ENCODE peak calls at places on chromosomes 13 and 19, in six cellular contexts. V is neural crest cell; B is stomach; M is ELR; J is T-helper 2 cell treated with Interferon-gamma antibody and Interleukin-4, amounts not matched to agents 5 μg/mL and 100 μg/mL, for 36 hours; W is foreskin fibroblast. A is an unnamed sample.

GRCh38 chr13:39037410-39037879 is 444 bp downstream of the PROSER1 start:
- DNase-seq in V (no peak), B (no peak), M (peak), J (no peak), W (no peak), A (no peak)

GRCh38 chr19:6030214-6030507 is 52.2 kb upstream of the RANBP3 start:
- DNase-seq in V (no peak), B (no peak), M (peak), J (no peak), W (peak), A (no peak)

GRCh38 chr19:28425431-28425931 is 787.5 kb downstream of the UQCRFS1 start:
- DNase-seq in V (no peak), B (no peak), M (peak), J (no peak), W (no peak), A (no peak)

GRCh38 chr19:4291200-4291732 is 10.9 kb downstream of the TMIGD2 start:
- DNase-seq in V (no peak), B (no peak), M (no peak), J (no peak), W (no peak), A (no peak)

GRCh38 chr13:108618233-108618632 is 11.2 kb upstream of the MYO16 start:
- DNase-seq in V (no peak), B (no peak), M (no peak), J (no peak), W (no peak), A (no peak)

GRCh38 chr13:41199061-41199460 is 4.7 kb upstream of the KBTBD7 start:
- DNase-seq in V (no peak), B (no peak), M (no peak), J (no peak), W (no peak), A (no peak)

GRCh38 chr13:86932935-86933334 is 738.2 kb upstream of the SLITRK5 start:
- DNase-seq in V (no peak), B (no peak), M (peak), J (no peak), W (no peak), A (no peak)

GRCh38 chr19:47095707-47096704 is 17.6 kb downstream of the ZC3H4 start:
- DNase-seq in V (no peak), B (peak), M (no peak), J (no peak), W (no peak), A (peak)

GRCh38 chr19:45125975-45126493 is 33.1 kb downstream of the PPP1R37 start:
- DNase-seq in V (peak), B (peak), M (peak), J (peak), W (peak), A (peak)

GRCh38 chr13:84940801-84941200 is 858.4 kb downstream of the SLITRK6 start:
- DNase-seq in V (no peak), B (no peak), M (no peak), J (no peak), W (no peak), A (no peak)

GRCh38 chr13:111298214-111298975 is 22.0 kb upstream of the TEX29 start:
- DNase-seq in V (no peak), B (no peak), M (no peak), J (no peak), W (no peak), A (no peak)

GRCh38 chr19:50565984-50566903 is 2.0 kb downstream of the LRRC4B start:
- DNase-seq in V (no peak), B (no peak), M (no peak), J (peak), W (no peak), A (no peak)

GRCh38 chr13:26280295-26280694 is 26.4 kb downstream of the CDK8 start:
- DNase-seq in V (no peak), B (no peak), M (peak), J (no peak), W (peak), A (no peak)

GRCh38 chr13:100131863-100132574 is 43.1 kb downstream of the PCCA start:
- DNase-seq in V (no peak), B (no peak), M (peak), J (peak), W (peak), A (no peak)

GRCh38 chr19:4914736-4915501 is 5.6 kb downstream of the UHRF1 start:
- DNase-seq in V (no peak), B (peak), M (peak), J (peak), W (peak), A (no peak)

GRCh38 chr13:100668408-100668807 is 6.2 kb downstream of the TMTC4 start:
- DNase-seq in V (no peak), B (no peak), M (peak), J (no peak), W (peak), A (no peak)

GRCh38 chr19:50167314-50167721 is 4.2 kb upstream of the IZUMO2 start:
- DNase-seq in V (no peak), B (peak), M (no peak), J (no peak), W (no peak), A (no peak)

GRCh38 chr13:101698400-101698799 is 245.9 kb downstream of the ITGBL1 start:
- DNase-seq in V (no peak), B (no peak), M (peak), J (no peak), W (peak), A (no peak)

GRCh38 chr19:29562299-29563297 is 36.8 kb downstream of the VSTM2B start:
- DNase-seq in V (no peak), B (no peak), M (no peak), J (no peak), W (no peak), A (no peak)

GRCh38 chr13:113742445-113743120 is 16.4 kb upstream of the TMEM255B start:
- DNase-seq in V (no peak), B (no peak), M (no peak), J (no peak), W (no peak), A (no peak)

GRCh38 chr19:10929402-10929794 is 787 bp downstream of the TIMM29 start:
- DNase-seq in V (no peak), B (no peak), M (no peak), J (no peak), W (no peak), A (no peak)

GRCh38 chr19:8577247-8577646 is at the start of gene MYO1F:
- DNase-seq in V (no peak), B (peak), M (no peak), J (no peak), W (no peak), A (peak)

GRCh38 chr19:45999653-46000121 is 4.4 kb downstream of the CCDC61 start:
- DNase-seq in V (no peak), B (no peak), M (peak), J (no peak), W (peak), A (no peak)

GRCh38 chr19:4393947-4394590 is 6.3 kb downstream of the SH3GL1 start:
- DNase-seq in V (no peak), B (no peak), M (no peak), J (no peak), W (no peak), A (no peak)

GRCh38 chr13:74187564-74187963 is 53.4 kb upstream of the KLF12 start:
- DNase-seq in V (no peak), B (no peak), M (peak), J (no peak), W (no peak), A (no peak)

GRCh38 chr13:87344176-87344575 is 327.0 kb upstream of the SLITRK5 start:
- DNase-seq in V (no peak), B (no peak), M (peak), J (no peak), W (no peak), A (no peak)

GRCh38 chr19:37845932-37846331 is 60.5 kb downstream of the WDR87 start:
- DNase-seq in V (no peak), B (no peak), M (no peak), J (no peak), W (peak), A (no peak)

GRCh38 chr19:2542341-2543069 is 66.6 kb downstream of the GADD45B start:
- DNase-seq in V (no peak), B (no peak), M (peak), J (no peak), W (no peak), A (peak)

GRCh38 chr13:75803175-75803611 is 167.1 kb downstream of the LMO7 start:
- DNase-seq in V (no peak), B (peak), M (no peak), J (no peak), W (no peak), A (no peak)

GRCh38 chr13:108948269-108948671 is 318.9 kb downstream of the MYO16 start:
- DNase-seq in V (no peak), B (no peak), M (no peak), J (no peak), W (no peak), A (no peak)

GRCh38 chr19:38099966-38100365 is 124.1 kb downstream of the DPF1 start:
- DNase-seq in V (no peak), B (no peak), M (peak), J (no peak), W (no peak), A (no peak)